ENCODE peak calls at places on chromosomes 11 and 22, in nine cellular contexts. D is ACHN, W is lower lobe of right lung, E is posterior cingulate gyrus, Z is posterior vena cava, C is GM23248, F is HuH-7.5, P is C1 segment of cervical spinal cord, Y is uterus. N is an unnamed sample.
A peak's percentile ranks its signal among the peaks of the same experiment; 100 is the strongest.

GRCh38 chr11:56404393-56404792 is 8.1 kb upstream of the OR5AL1 start:
- DNase-seq in F (no peak), W (no peak), D (no peak), P (no peak), E (no peak), Z (no peak), C (no peak), Y (no peak), N (no peak)

GRCh38 chr11:2580061-2580421 is 119.8 kb downstream of the KCNQ1OT1 start:
- DNase-seq in Y (no peak), Z (peak; percentile 76), W (peak; percentile 19), F (no peak), C (no peak), D (no peak), P (no peak), E (peak; percentile 42), N (no peak)

GRCh38 chr11:117580866-117581265 is 216.2 kb downstream of the DSCAML1 start:
- DNase-seq in Y (no peak), D (no peak), W (no peak), C (no peak), F (no peak), Z (no peak), E (peak; percentile 39), P (no peak), N (no peak)

GRCh38 chr11:74630043-74630442 is 37.7 kb downstream of the POLD3 start:
- DNase-seq in Z (no peak), C (no peak), E (no peak), F (no peak), Y (no peak), P (no peak), W (no peak), D (no peak), N (no peak)

GRCh38 chr22:19176732-19177131 is 1.8 kb downstream of the SLC25A1 start:
- DNase-seq in P (no peak), F (no peak), Z (no peak), D (no peak), C (no peak), Y (no peak), W (no peak), E (no peak), N (no peak)

GRCh38 chr11:66768088-66768521 is 39.1 kb upstream of the SPTBN2 start:
- DNase-seq in F (peak; percentile 68), P (no peak), Z (no peak), W (no peak), D (peak; percentile 35), C (peak; percentile 19), E (no peak), Y (no peak), N (peak; percentile 77)

GRCh38 chr11:121681536-121681935 is 228.8 kb upstream of the SORL1-AS1 start:
- DNase-seq in Y (no peak), P (no peak), Z (no peak), W (no peak), F (no peak), C (no peak), E (no peak), D (no peak), N (no peak)

GRCh38 chr11:10450451-10451398 is 4.3 kb upstream of the AMPD3 start:
- DNase-seq in D (peak; percentile 52), Z (no peak), P (no peak), C (peak; percentile 45), F (peak; percentile 84), E (peak; percentile 90), W (peak; percentile 79), Y (peak; percentile 23), N (no peak)

GRCh38 chr11:55819330-55819729 is at the start of gene OR5D18:
- DNase-seq in Z (no peak), E (no peak), W (no peak), D (no peak), P (no peak), C (no peak), Y (no peak), F (no peak), N (no peak)

GRCh38 chr11:32316846-32317525 is 118.4 kb downstream of the WT1 start:
- DNase-seq in P (no peak), E (no peak), F (no peak), W (no peak), D (no peak), C (peak; percentile 30), Y (no peak), Z (no peak), N (no peak)

GRCh38 chr11:1532606-1533341 is 39.3 kb downstream of the DUSP8 start:
- DNase-seq in C (peak; percentile 89), Y (no peak), W (no peak), F (no peak), D (no peak), E (peak; percentile 84), Z (no peak), P (no peak), N (no peak)

GRCh38 chr11:128458316-128458715 is 129.0 kb downstream of the ETS1 start:
- DNase-seq in W (no peak), Z (no peak), F (no peak), Y (no peak), C (peak; percentile 81), P (no peak), D (peak; percentile 30), E (no peak), N (peak; percentile 94)

GRCh38 chr11:77375114-77375513 is 73.6 kb upstream of the GDPD4 start:
- DNase-seq in Z (no peak), E (no peak), P (no peak), D (no peak), W (no peak), C (peak; percentile 37), Y (no peak), F (no peak), N (no peak)

GRCh38 chr22:38921126-38921525 is 36.3 kb upstream of the APOBEC3A start:
- DNase-seq in Y (no peak), E (no peak), P (no peak), D (no peak), Z (no peak), W (peak; percentile 66), C (no peak), F (no peak), N (no peak)

GRCh38 chr22:24693359-24693758 is 81.2 kb downstream of the PIWIL3 start:
- DNase-seq in D (no peak), Z (no peak), W (no peak), Y (no peak), E (no peak), F (no peak), P (no peak), C (no peak), N (no peak)

GRCh38 chr11:504053-504993 is 2.7 kb downstream of the RNH1 start:
- DNase-seq in C (peak; percentile 80), Y (peak; percentile 51), E (peak; percentile 85), Z (peak; percentile 85), F (no peak), P (no peak), D (no peak), W (peak; percentile 72), N (no peak)